ENCODE peak calls at places on chromosomes 2 and 18, in five cellular contexts. S is endothelial cell of umbilical vein, R is A549, B is K562, F is GM12878. D is an unnamed sample.

GRCh38 chr18:79962311-79962710 is 2.1 kb upstream of the HSBP1L1 start:
- DNase-seq in S (no peak), R (no peak), B (no peak), F (no peak), D (no peak)

GRCh38 chr2:176432439-176432838 is 163.2 kb downstream of the MTX2 start:
- DNase-seq in S (peak; percentile 12), R (no peak), B (no peak), F (no peak), D (no peak)

GRCh38 chr2:53896864-53897263 is 37.1 kb upstream of the GPR75 start:
- DNase-seq in S (no peak), R (peak; percentile 61), B (no peak), F (no peak), D (no peak)

GRCh38 chr2:135258193-135258592 is 206.1 kb downstream of the RAB3GAP1 start:
- DNase-seq in S (no peak), R (no peak), B (no peak), F (no peak), D (peak; percentile 19)

GRCh38 chr2:219998099-219998498 is 370.7 kb downstream of the SLC4A3 start:
- DNase-seq in S (no peak), R (peak; percentile 5), B (no peak), F (no peak), D (no peak)

GRCh38 chr2:9285385-9285784 is 78.8 kb downstream of the ASAP2 start:
- DNase-seq in S (peak; percentile 29), R (no peak), B (no peak), F (no peak), D (no peak)

GRCh38 chr2:62407838-62408589 is 98.0 kb downstream of the TMEM17 start:
- DNase-seq in S (no peak), R (no peak), B (no peak), F (no peak), D (no peak)

GRCh38 chr2:9095690-9096089 is 92.2 kb upstream of the MBOAT2 start:
- DNase-seq in S (peak; percentile 62), R (no peak), B (no peak), F (no peak), D (no peak)

GRCh38 chr2:2889646-2890045 is 488.0 kb downstream of the EIPR1 start:
- DNase-seq in S (no peak), R (no peak), B (no peak), F (no peak), D (no peak)

GRCh38 chr18:3803350-3803749 is 353.4 kb downstream of the TGIF1 start:
- DNase-seq in S (no peak), R (no peak), B (no peak), F (no peak), D (no peak)

GRCh38 chr2:43343573-43344304 is 117.3 kb upstream of the ZFP36L2 start:
- DNase-seq in S (peak; percentile 68), R (no peak), B (no peak), F (no peak), D (no peak)

GRCh38 chr18:45137089-45137423 is 456.4 kb downstream of the SETBP1 start:
- DNase-seq in S (no peak), R (no peak), B (no peak), F (no peak), D (no peak)

GRCh38 chr18:36015629-36016028 is 43.1 kb downstream of the RMP24 start:
- DNase-seq in S (no peak), R (no peak), B (no peak), F (peak; percentile 66), D (no peak)

GRCh38 chr2:188524519-188525113 is 232.9 kb downstream of the GULP1 start:
- DNase-seq in S (peak; percentile 65), R (peak; percentile 62), B (peak; percentile 13), F (no peak), D (peak; percentile 52)

GRCh38 chr2:232592687-232593407 is 40.6 kb upstream of the EFHD1 start:
- DNase-seq in S (peak; percentile 70), R (peak; percentile 77), B (no peak), F (no peak), D (no peak)
- TF ChIP-seq CTCF in S (no peak), R (no peak), B (no peak), F (no peak), D (no peak)

DNA sequence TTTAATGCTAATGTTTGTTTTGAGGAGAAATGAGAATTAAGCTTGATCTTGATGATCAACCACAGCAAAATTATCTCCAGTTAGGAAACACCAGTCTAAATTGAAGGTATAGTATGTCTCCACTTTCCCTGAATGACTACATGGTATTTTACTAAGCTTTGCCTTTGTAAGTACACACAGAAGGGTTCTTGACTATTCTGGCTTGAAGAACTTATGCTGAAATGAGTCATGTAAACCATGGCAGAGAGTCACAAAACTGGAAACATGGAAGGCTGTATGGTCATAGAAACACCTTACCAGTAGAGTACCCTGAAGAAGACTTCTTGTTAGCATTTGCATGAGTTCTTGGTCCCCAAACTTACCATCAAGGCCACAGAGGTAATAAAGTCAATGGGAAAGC is 250.5 kb downstream of the SLC8A1 start:
- DNase-seq in S (no peak), R (no peak), B (no peak), F (no peak), D (no peak)
- TF ChIP-seq MYC in S (no peak), R (no peak), B (no peak), F (no peak), D (no peak)

GRCh38 chr2:203718087-203718486 is 11.6 kb downstream of the CD28 start:
- DNase-seq in S (peak; percentile 86), R (no peak), B (peak; percentile 3), F (peak; percentile 36), D (peak; percentile 52)
- H3K4me3 ChIP-seq in S (no peak overlapping the region), R (no peak overlapping the region), B (no peak overlapping the region), F (no peak overlapping the region), D (no peak overlapping the region)

GRCh38 chr2:37809525-37809924 is 115.6 kb upstream of the RMDN2 start:
- DNase-seq in S (peak; percentile 77), R (peak; percentile 37), B (no peak), F (no peak), D (peak; percentile 63)

GRCh38 chr2:37809931-37810570 is 115.0 kb upstream of the RMDN2 start:
- DNase-seq in S (peak; percentile 26), R (no peak), B (no peak), F (no peak), D (no peak)

GRCh38 chr2:37812941-37813730 is 112.0 kb upstream of the RMDN2 start:
- DNase-seq in S (no peak), R (no peak), B (no peak), F (no peak), D (no peak)

GRCh38 chr2:37816036-37816435 is 109.1 kb upstream of the RMDN2 start:
- DNase-seq in S (no peak), R (no peak), B (no peak), F (no peak), D (no peak)

GRCh38 chr2:37812414-37812813 is 112.7 kb upstream of the RMDN2 start:
- DNase-seq in S (no peak), R (no peak), B (no peak), F (no peak), D (no peak)
- TF ChIP-seq CTCF in S (no peak), R (no peak), B (peak; percentile 27), F (no peak), D (no peak)

GRCh38 chr2:49154891-49155290 is 576 bp upstream of the FSHR start:
- DNase-seq in S (no peak), R (no peak), B (no peak), F (no peak), D (no peak)

GRCh38 chr2:49153231-49153630 is 1.1 kb downstream of the FSHR start:
- DNase-seq in S (no peak), R (no peak), B (no peak), F (no peak), D (no peak)

GRCh38 chr2:49152824-49153223 is 1.5 kb downstream of the FSHR start:
- DNase-seq in S (no peak), R (no peak), B (no peak), F (no peak), D (no peak)

GRCh38 chr2:49154140-49154539 is at the start of gene FSHR:
- DNase-seq in S (no peak), R (no peak), B (no peak), F (no peak), D (no peak)
- TF ChIP-seq MYC in S (no peak), R (no peak), B (no peak), F (no peak), D (no peak)

GRCh38 chr2:150168596-150168995 is 318.9 kb downstream of the RND3 start:
- DNase-seq in S (no peak), R (no peak), B (no peak), F (no peak), D (no peak)

GRCh38 chr2:150171065-150171548 is 316.4 kb downstream of the RND3 start:
- DNase-seq in S (no peak), R (no peak), B (no peak), F (no peak), D (no peak)

GRCh38 chr2:150167711-150168110 is 319.8 kb downstream of the RND3 start:
- DNase-seq in S (peak; percentile 63), R (peak; percentile 73), B (peak; percentile 50), F (peak; percentile 30), D (no peak)

GRCh38 chr2:150165988-150166965 is 321.2 kb downstream of the RND3 start:
- DNase-seq in S (peak; percentile 59), R (peak; percentile 97), B (peak; percentile 38), F (no peak), D (no peak)

DNA sequence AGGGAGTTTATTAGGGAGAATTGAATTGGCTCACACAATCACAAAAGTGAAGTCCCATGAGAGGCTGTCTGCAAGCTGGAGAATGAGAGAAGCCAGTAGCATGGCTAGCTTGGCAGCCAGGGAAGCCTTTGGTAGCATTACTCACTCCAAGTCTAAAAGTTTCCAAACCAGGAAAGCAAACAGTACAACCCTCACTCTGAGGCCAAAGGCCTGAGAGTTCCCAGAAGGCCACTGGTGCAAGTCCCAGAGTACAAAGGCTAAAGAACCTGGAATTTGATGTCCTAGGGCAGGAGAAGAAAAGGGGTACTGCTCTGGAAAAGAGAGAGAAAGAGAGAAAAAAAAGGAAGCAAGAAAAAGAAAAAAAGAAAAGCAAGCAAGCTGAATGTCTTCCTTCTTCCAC is 318.2 kb downstream of the RND3 start:
- DNase-seq in S (no peak), R (peak; percentile 55), B (no peak), F (no peak), D (no peak)
- H3K4me3 ChIP-seq in S (no peak overlapping the region), R (no peak overlapping the region), B (no peak overlapping the region), F (no peak overlapping the region), D (no peak overlapping the region)

D was measured in NB4.